ENCODE peak calls at places on chromosomes 3 and 15, in ten cellular contexts. One of them, this sample, is unnamed.

GRCh38 chr15:48242015-48242414 is 35.9 kb downstream of the SLC12A1 start:
- DNase-seq in substantia nigra: no peak
- DNase-seq in IMR-90: no peak
- DNase-seq in neural crest cell: no peak
- DNase-seq in HuH-7: no peak
- DNase-seq in activated B cell treated with CpG ODN at 0.5 μM for 24 hours: no peak
- DNase-seq in CD8-positive, alpha-beta memory T cell: no peak
- DNase-seq in mucosa of gallbladder: no peak
- DNase-seq in stimulated activated naive CD8-positive, alpha-beta T cell treated with anti-CD3 and anti-CD28 coated beads, Interleukin-15, amount 100 ng/mL, for 72 hours: no peak
- DNase-seq in H9: no peak
- DNase-seq in this sample: no peak

GRCh38 chr15:78334845-78335244 is 5.3 kb upstream of the CRABP1 start:
- DNase-seq in substantia nigra: no peak
- DNase-seq in IMR-90: no peak
- DNase-seq in neural crest cell: no peak
- DNase-seq in HuH-7: no peak
- DNase-seq in activated B cell treated with CpG ODN at 0.5 μM for 24 hours: no peak
- DNase-seq in CD8-positive, alpha-beta memory T cell: no peak
- DNase-seq in mucosa of gallbladder: no peak
- DNase-seq in stimulated activated naive CD8-positive, alpha-beta T cell treated with anti-CD3 and anti-CD28 coated beads, Interleukin-15, amount 100 ng/mL, for 72 hours: no peak
- DNase-seq in H9: no peak
- DNase-seq in this sample: no peak

GRCh38 chr3:128849776-128850542 is 29.5 kb upstream of the ACAD9 start:
- DNase-seq in substantia nigra: no peak
- DNase-seq in IMR-90: no peak
- DNase-seq in neural crest cell: no peak
- DNase-seq in HuH-7: peak
- DNase-seq in activated B cell treated with CpG ODN at 0.5 μM for 24 hours: no peak
- DNase-seq in CD8-positive, alpha-beta memory T cell: no peak
- DNase-seq in mucosa of gallbladder: no peak
- DNase-seq in stimulated activated naive CD8-positive, alpha-beta T cell treated with anti-CD3 and anti-CD28 coated beads, Interleukin-15, amount 100 ng/mL, for 72 hours: no peak
- DNase-seq in H9: no peak
- DNase-seq in this sample: no peak

GRCh38 chr3:149449799-149450198 is 24.7 kb upstream of the TM4SF4 start:
- DNase-seq in substantia nigra: no peak
- DNase-seq in IMR-90: peak
- DNase-seq in neural crest cell: no peak
- DNase-seq in HuH-7: no peak
- DNase-seq in activated B cell treated with CpG ODN at 0.5 μM for 24 hours: no peak
- DNase-seq in CD8-positive, alpha-beta memory T cell: no peak
- DNase-seq in mucosa of gallbladder: peak
- DNase-seq in stimulated activated naive CD8-positive, alpha-beta T cell treated with anti-CD3 and anti-CD28 coated beads, Interleukin-15, amount 100 ng/mL, for 72 hours: no peak
- DNase-seq in H9: no peak
- DNase-seq in this sample: peak

GRCh38 chr15:35000511-35000910 is 12.4 kb upstream of the ZNF770 start:
- DNase-seq in substantia nigra: no peak
- DNase-seq in IMR-90: peak
- DNase-seq in neural crest cell: no peak
- DNase-seq in HuH-7: no peak
- DNase-seq in activated B cell treated with CpG ODN at 0.5 μM for 24 hours: no peak
- DNase-seq in CD8-positive, alpha-beta memory T cell: no peak
- DNase-seq in mucosa of gallbladder: no peak
- DNase-seq in stimulated activated naive CD8-positive, alpha-beta T cell treated with anti-CD3 and anti-CD28 coated beads, Interleukin-15, amount 100 ng/mL, for 72 hours: no peak
- DNase-seq in H9: no peak
- DNase-seq in this sample: peak

GRCh38 chr3:183811638-183812037 is 13.7 kb downstream of the MAP6D1 start:
- DNase-seq in substantia nigra: no peak
- DNase-seq in IMR-90: no peak
- DNase-seq in neural crest cell: no peak
- DNase-seq in HuH-7: no peak
- DNase-seq in activated B cell treated with CpG ODN at 0.5 μM for 24 hours: no peak
- DNase-seq in CD8-positive, alpha-beta memory T cell: no peak
- DNase-seq in mucosa of gallbladder: no peak
- DNase-seq in stimulated activated naive CD8-positive, alpha-beta T cell treated with anti-CD3 and anti-CD28 coated beads, Interleukin-15, amount 100 ng/mL, for 72 hours: no peak
- DNase-seq in H9: no peak
- DNase-seq in this sample: no peak

GRCh38 chr3:197835509-197835908 is 44.5 kb downstream of the LRCH3 start:
- DNase-seq in substantia nigra: no peak
- DNase-seq in IMR-90: no peak
- DNase-seq in neural crest cell: no peak
- DNase-seq in HuH-7: no peak
- DNase-seq in activated B cell treated with CpG ODN at 0.5 μM for 24 hours: no peak
- DNase-seq in CD8-positive, alpha-beta memory T cell: no peak
- DNase-seq in mucosa of gallbladder: no peak
- DNase-seq in stimulated activated naive CD8-positive, alpha-beta T cell treated with anti-CD3 and anti-CD28 coated beads, Interleukin-15, amount 100 ng/mL, for 72 hours: no peak
- DNase-seq in H9: no peak
- DNase-seq in this sample: no peak

GRCh38 chr3:62371032-62371734 is 2.2 kb downstream of the FEZF2 start:
- DNase-seq in substantia nigra: no peak
- DNase-seq in IMR-90: no peak
- DNase-seq in neural crest cell: no peak
- DNase-seq in HuH-7: no peak
- DNase-seq in activated B cell treated with CpG ODN at 0.5 μM for 24 hours: no peak
- DNase-seq in CD8-positive, alpha-beta memory T cell: no peak
- DNase-seq in mucosa of gallbladder: no peak
- DNase-seq in stimulated activated naive CD8-positive, alpha-beta T cell treated with anti-CD3 and anti-CD28 coated beads, Interleukin-15, amount 100 ng/mL, for 72 hours: no peak
- DNase-seq in H9: peak
- DNase-seq in this sample: no peak

GRCh38 chr3:153372326-153372725 is 210.3 kb downstream of the RAP2B start:
- DNase-seq in substantia nigra: no peak
- DNase-seq in IMR-90: peak
- DNase-seq in neural crest cell: no peak
- DNase-seq in HuH-7: no peak
- DNase-seq in activated B cell treated with CpG ODN at 0.5 μM for 24 hours: no peak
- DNase-seq in CD8-positive, alpha-beta memory T cell: no peak
- DNase-seq in mucosa of gallbladder: no peak
- DNase-seq in stimulated activated naive CD8-positive, alpha-beta T cell treated with anti-CD3 and anti-CD28 coated beads, Interleukin-15, amount 100 ng/mL, for 72 hours: no peak
- DNase-seq in H9: no peak
- DNase-seq in this sample: no peak

GRCh38 chr3:172512363-172512762 is 10.9 kb downstream of the TNFSF10 start:
- DNase-seq in substantia nigra: peak
- DNase-seq in IMR-90: no peak
- DNase-seq in neural crest cell: no peak
- DNase-seq in HuH-7: no peak
- DNase-seq in activated B cell treated with CpG ODN at 0.5 μM for 24 hours: no peak
- DNase-seq in CD8-positive, alpha-beta memory T cell: no peak
- DNase-seq in mucosa of gallbladder: peak
- DNase-seq in stimulated activated naive CD8-positive, alpha-beta T cell treated with anti-CD3 and anti-CD28 coated beads, Interleukin-15, amount 100 ng/mL, for 72 hours: no peak
- DNase-seq in H9: no peak
- DNase-seq in this sample: no peak

GRCh38 chr3:126340081-126340511 is 17.1 kb downstream of the KLF15 start:
- DNase-seq in substantia nigra: no peak
- DNase-seq in IMR-90: no peak
- DNase-seq in neural crest cell: no peak
- DNase-seq in HuH-7: no peak
- DNase-seq in activated B cell treated with CpG ODN at 0.5 μM for 24 hours: no peak
- DNase-seq in CD8-positive, alpha-beta memory T cell: no peak
- DNase-seq in mucosa of gallbladder: no peak
- DNase-seq in stimulated activated naive CD8-positive, alpha-beta T cell treated with anti-CD3 and anti-CD28 coated beads, Interleukin-15, amount 100 ng/mL, for 72 hours: no peak
- DNase-seq in H9: no peak
- DNase-seq in this sample: peak

GRCh38 chr3:53581671-53582070 is 87.3 kb downstream of the CACNA1D start:
- DNase-seq in substantia nigra: no peak
- DNase-seq in IMR-90: peak
- DNase-seq in neural crest cell: no peak
- DNase-seq in HuH-7: no peak
- DNase-seq in activated B cell treated with CpG ODN at 0.5 μM for 24 hours: no peak
- DNase-seq in CD8-positive, alpha-beta memory T cell: no peak
- DNase-seq in mucosa of gallbladder: no peak
- DNase-seq in stimulated activated naive CD8-positive, alpha-beta T cell treated with anti-CD3 and anti-CD28 coated beads, Interleukin-15, amount 100 ng/mL, for 72 hours: no peak
- DNase-seq in H9: no peak
- DNase-seq in this sample: no peak

GRCh38 chr15:38054488-38054887 is 120.0 kb downstream of the TMCO5A start:
- DNase-seq in substantia nigra: no peak
- DNase-seq in IMR-90: peak
- DNase-seq in neural crest cell: no peak
- DNase-seq in HuH-7: no peak
- DNase-seq in activated B cell treated with CpG ODN at 0.5 μM for 24 hours: no peak
- DNase-seq in CD8-positive, alpha-beta memory T cell: no peak
- DNase-seq in mucosa of gallbladder: no peak
- DNase-seq in stimulated activated naive CD8-positive, alpha-beta T cell treated with anti-CD3 and anti-CD28 coated beads, Interleukin-15, amount 100 ng/mL, for 72 hours: no peak
- DNase-seq in H9: no peak
- DNase-seq in this sample: no peak

GRCh38 chr3:37852097-37852496 is 9.6 kb upstream of the CTDSPL start:
- DNase-seq in substantia nigra: no peak
- DNase-seq in IMR-90: peak
- DNase-seq in neural crest cell: no peak
- DNase-seq in HuH-7: no peak
- DNase-seq in activated B cell treated with CpG ODN at 0.5 μM for 24 hours: no peak
- DNase-seq in CD8-positive, alpha-beta memory T cell: no peak
- DNase-seq in mucosa of gallbladder: no peak
- DNase-seq in stimulated activated naive CD8-positive, alpha-beta T cell treated with anti-CD3 and anti-CD28 coated beads, Interleukin-15, amount 100 ng/mL, for 72 hours: no peak
- DNase-seq in H9: no peak
- DNase-seq in this sample: no peak

GRCh38 chr3:78360849-78361248 is 1321.0 kb downstream of the ROBO2 start:
- DNase-seq in substantia nigra: no peak
- DNase-seq in IMR-90: no peak
- DNase-seq in neural crest cell: no peak
- DNase-seq in HuH-7: no peak
- DNase-seq in activated B cell treated with CpG ODN at 0.5 μM for 24 hours: no peak
- DNase-seq in CD8-positive, alpha-beta memory T cell: no peak
- DNase-seq in mucosa of gallbladder: no peak
- DNase-seq in stimulated activated naive CD8-positive, alpha-beta T cell treated with anti-CD3 and anti-CD28 coated beads, Interleukin-15, amount 100 ng/mL, for 72 hours: no peak
- DNase-seq in H9: no peak
- DNase-seq in this sample: no peak

GRCh38 chr3:189099031-189099471 is 72.7 kb upstream of the TPRG1 start:
- DNase-seq in substantia nigra: no peak
- DNase-seq in IMR-90: no peak
- DNase-seq in neural crest cell: no peak
- DNase-seq in HuH-7: no peak
- DNase-seq in activated B cell treated with CpG ODN at 0.5 μM for 24 hours: no peak
- DNase-seq in CD8-positive, alpha-beta memory T cell: no peak
- DNase-seq in mucosa of gallbladder: peak
- DNase-seq in stimulated activated naive CD8-positive, alpha-beta T cell treated with anti-CD3 and anti-CD28 coated beads, Interleukin-15, amount 100 ng/mL, for 72 hours: no peak
- DNase-seq in H9: no peak
- DNase-seq in this sample: peak

GRCh38 chr15:90930861-90931629 is 1.3 kb downstream of the HDDC3 start:
- DNase-seq in substantia nigra: no peak
- DNase-seq in IMR-90: no peak
- DNase-seq in neural crest cell: no peak
- DNase-seq in HuH-7: no peak
- DNase-seq in activated B cell treated with CpG ODN at 0.5 μM for 24 hours: no peak
- DNase-seq in CD8-positive, alpha-beta memory T cell: no peak
- DNase-seq in mucosa of gallbladder: no peak
- DNase-seq in stimulated activated naive CD8-positive, alpha-beta T cell treated with anti-CD3 and anti-CD28 coated beads, Interleukin-15, amount 100 ng/mL, for 72 hours: no peak
- DNase-seq in H9: no peak
- DNase-seq in this sample: no peak

GRCh38 chr3:59654120-59654952 is 604.5 kb upstream of the CFAP20DC start:
- DNase-seq in substantia nigra: no peak
- DNase-seq in IMR-90: peak
- DNase-seq in neural crest cell: no peak
- DNase-seq in HuH-7: no peak
- DNase-seq in activated B cell treated with CpG ODN at 0.5 μM for 24 hours: no peak
- DNase-seq in CD8-positive, alpha-beta memory T cell: no peak
- DNase-seq in mucosa of gallbladder: peak
- DNase-seq in stimulated activated naive CD8-positive, alpha-beta T cell treated with anti-CD3 and anti-CD28 coated beads, Interleukin-15, amount 100 ng/mL, for 72 hours: no peak
- DNase-seq in H9: no peak
- DNase-seq in this sample: peak

GRCh38 chr3:21020681-21021080 is 730.3 kb downstream of the ZNF385D start:
- DNase-seq in substantia nigra: no peak
- DNase-seq in IMR-90: no peak
- DNase-seq in neural crest cell: no peak
- DNase-seq in HuH-7: no peak
- DNase-seq in activated B cell treated with CpG ODN at 0.5 μM for 24 hours: no peak
- DNase-seq in CD8-positive, alpha-beta memory T cell: no peak
- DNase-seq in mucosa of gallbladder: no peak
- DNase-seq in stimulated activated naive CD8-positive, alpha-beta T cell treated with anti-CD3 and anti-CD28 coated beads, Interleukin-15, amount 100 ng/mL, for 72 hours: no peak
- DNase-seq in H9: no peak
- DNase-seq in this sample: no peak

GRCh38 chr3:105850593-105850992 is 18.2 kb downstream of the CBLB start:
- DNase-seq in substantia nigra: no peak
- DNase-seq in IMR-90: no peak
- DNase-seq in neural crest cell: no peak
- DNase-seq in HuH-7: no peak
- DNase-seq in activated B cell treated with CpG ODN at 0.5 μM for 24 hours: no peak
- DNase-seq in CD8-positive, alpha-beta memory T cell: no peak
- DNase-seq in mucosa of gallbladder: no peak
- DNase-seq in stimulated activated naive CD8-positive, alpha-beta T cell treated with anti-CD3 and anti-CD28 coated beads, Interleukin-15, amount 100 ng/mL, for 72 hours: no peak
- DNase-seq in H9: no peak
- DNase-seq in this sample: no peak

GRCh38 chr3:138846350-138846756 is 11.6 kb upstream of the PIK3CB start:
- DNase-seq in substantia nigra: no peak
- DNase-seq in IMR-90: no peak
- DNase-seq in neural crest cell: no peak
- DNase-seq in HuH-7: no peak
- DNase-seq in activated B cell treated with CpG ODN at 0.5 μM for 24 hours: no peak
- DNase-seq in CD8-positive, alpha-beta memory T cell: no peak
- DNase-seq in mucosa of gallbladder: no peak
- DNase-seq in stimulated activated naive CD8-positive, alpha-beta T cell treated with anti-CD3 and anti-CD28 coated beads, Interleukin-15, amount 100 ng/mL, for 72 hours: no peak
- DNase-seq in H9: no peak
- DNase-seq in this sample: peak

GRCh38 chr3:110932515-110933095 is 139.0 kb upstream of the NECTIN3 start:
- DNase-seq in substantia nigra: no peak
- DNase-seq in IMR-90: peak
- DNase-seq in neural crest cell: no peak
- DNase-seq in HuH-7: no peak
- DNase-seq in activated B cell treated with CpG ODN at 0.5 μM for 24 hours: no peak
- DNase-seq in CD8-positive, alpha-beta memory T cell: no peak
- DNase-seq in mucosa of gallbladder: no peak
- DNase-seq in stimulated activated naive CD8-positive, alpha-beta T cell treated with anti-CD3 and anti-CD28 coated beads, Interleukin-15, amount 100 ng/mL, for 72 hours: no peak
- DNase-seq in H9: no peak
- DNase-seq in this sample: no peak

GRCh38 chr3:10637342-10637741 is 132.0 kb upstream of the ATP2B2 start:
- DNase-seq in substantia nigra: no peak
- DNase-seq in IMR-90: no peak
- DNase-seq in neural crest cell: no peak
- DNase-seq in HuH-7: no peak
- DNase-seq in activated B cell treated with CpG ODN at 0.5 μM for 24 hours: no peak
- DNase-seq in CD8-positive, alpha-beta memory T cell: no peak
- DNase-seq in mucosa of gallbladder: no peak
- DNase-seq in stimulated activated naive CD8-positive, alpha-beta T cell treated with anti-CD3 and anti-CD28 coated beads, Interleukin-15, amount 100 ng/mL, for 72 hours: no peak
- DNase-seq in H9: no peak
- DNase-seq in this sample: no peak

GRCh38 chr15:67067930-67068542 is 2.6 kb downstream of the SMAD3 start:
- DNase-seq in substantia nigra: no peak
- DNase-seq in IMR-90: peak
- DNase-seq in neural crest cell: no peak
- DNase-seq in HuH-7: no peak
- DNase-seq in activated B cell treated with CpG ODN at 0.5 μM for 24 hours: no peak
- DNase-seq in CD8-positive, alpha-beta memory T cell: no peak
- DNase-seq in mucosa of gallbladder: no peak
- DNase-seq in stimulated activated naive CD8-positive, alpha-beta T cell treated with anti-CD3 and anti-CD28 coated beads, Interleukin-15, amount 100 ng/mL, for 72 hours: no peak
- DNase-seq in H9: no peak
- DNase-seq in this sample: no peak

GRCh38 chr3:153055217-153055616 is 106.8 kb upstream of the RAP2B start:
- DNase-seq in substantia nigra: no peak
- DNase-seq in IMR-90: no peak
- DNase-seq in neural crest cell: no peak
- DNase-seq in HuH-7: no peak
- DNase-seq in activated B cell treated with CpG ODN at 0.5 μM for 24 hours: no peak
- DNase-seq in CD8-positive, alpha-beta memory T cell: no peak
- DNase-seq in mucosa of gallbladder: no peak
- DNase-seq in stimulated activated naive CD8-positive, alpha-beta T cell treated with anti-CD3 and anti-CD28 coated beads, Interleukin-15, amount 100 ng/mL, for 72 hours: no peak
- DNase-seq in H9: no peak
- DNase-seq in this sample: no peak

GRCh38 chr15:58459562-58459961 is 27.8 kb downstream of the LIPC start:
- DNase-seq in substantia nigra: no peak
- DNase-seq in IMR-90: no peak
- DNase-seq in neural crest cell: no peak
- DNase-seq in HuH-7: no peak
- DNase-seq in activated B cell treated with CpG ODN at 0.5 μM for 24 hours: no peak
- DNase-seq in CD8-positive, alpha-beta memory T cell: no peak
- DNase-seq in mucosa of gallbladder: no peak
- DNase-seq in stimulated activated naive CD8-positive, alpha-beta T cell treated with anti-CD3 and anti-CD28 coated beads, Interleukin-15, amount 100 ng/mL, for 72 hours: no peak
- DNase-seq in H9: no peak
- DNase-seq in this sample: peak

GRCh38 chr3:72130565-72130964 is 345.6 kb upstream of the PROK2 start:
- DNase-seq in substantia nigra: no peak
- DNase-seq in IMR-90: no peak
- DNase-seq in neural crest cell: no peak
- DNase-seq in HuH-7: no peak
- DNase-seq in activated B cell treated with CpG ODN at 0.5 μM for 24 hours: no peak
- DNase-seq in CD8-positive, alpha-beta memory T cell: no peak
- DNase-seq in mucosa of gallbladder: no peak
- DNase-seq in stimulated activated naive CD8-positive, alpha-beta T cell treated with anti-CD3 and anti-CD28 coated beads, Interleukin-15, amount 100 ng/mL, for 72 hours: no peak
- DNase-seq in H9: no peak
- DNase-seq in this sample: no peak

GRCh38 chr3:54861248-54862067 is 66.4 kb downstream of the LRTM1 start:
- DNase-seq in substantia nigra: no peak
- DNase-seq in IMR-90: peak
- DNase-seq in neural crest cell: no peak
- DNase-seq in HuH-7: no peak
- DNase-seq in activated B cell treated with CpG ODN at 0.5 μM for 24 hours: no peak
- DNase-seq in CD8-positive, alpha-beta memory T cell: no peak
- DNase-seq in mucosa of gallbladder: no peak
- DNase-seq in stimulated activated naive CD8-positive, alpha-beta T cell treated with anti-CD3 and anti-CD28 coated beads, Interleukin-15, amount 100 ng/mL, for 72 hours: no peak
- DNase-seq in H9: no peak
- DNase-seq in this sample: no peak

This sample was measured in upper lobe of left lung.